ENCODE peak calls at places on chromosomes 7 and 10, in seven cellular contexts. Z is activated CD4-positive, alpha-beta T cell treated with anti-CD3 and anti-CD28 coated beads, Interleukin-2, amount 50 U/mL, for 24 hours; R is posterior cingulate gyrus; C is non-pigmented ciliary epithelial cell; I is neural crest cell; T is brain microvascular endothelial cell; D is GM04504. J is an unnamed sample.

GRCh38 chr7:155021699-155022145 is 18.8 kb upstream of the PAXIP1 start:
- DNase-seq in C (no peak), R (no peak), T (no peak), Z (no peak), D (no peak), I (no peak), J (no peak)

GRCh38 chr7:47384755-47385475 is 197.0 kb downstream of the TNS3 start:
- DNase-seq in T (no peak), R (no peak), I (no peak), D (no peak), Z (no peak), C (no peak), J (no peak)

GRCh38 chr10:131400518-131400917 is 89.0 kb upstream of the TCERG1L start:
- DNase-seq in I (no peak), C (no peak), T (no peak), R (no peak), D (no peak), Z (no peak), J (no peak)

GRCh38 chr10:73774637-73775036 is 7.2 kb upstream of the CHCHD1 start:
- DNase-seq in T (no peak), Z (no peak), R (no peak), I (no peak), C (no peak), D (no peak), J (peak)

GRCh38 chr7:40870108-40870507 is 735.3 kb downstream of the SUGCT start:
- DNase-seq in T (no peak), I (no peak), R (no peak), D (no peak), Z (no peak), C (no peak), J (no peak)

GRCh38 chr10:76257816-76258215 is 826.4 kb downstream of the LRMDA start:
- DNase-seq in C (no peak), Z (no peak), I (no peak), D (no peak), T (no peak), R (no peak), J (no peak)

GRCh38 chr7:51310131-51310583 is 6.5 kb downstream of the COBL start:
- DNase-seq in R (no peak), T (no peak), C (no peak), I (no peak), Z (no peak), D (no peak), J (no peak)

GRCh38 chr7:94748371-94748770 is 92.4 kb upstream of the SGCE start:
- DNase-seq in I (no peak), C (no peak), R (no peak), D (no peak), T (no peak), Z (no peak), J (peak)

GRCh38 chr7:23058412-23059096 is 44.6 kb upstream of the HYCC1 start:
- DNase-seq in T (no peak), C (no peak), R (no peak), D (no peak), Z (no peak), I (no peak), J (no peak)

GRCh38 chr7:20343211-20343610 is 12.5 kb downstream of the ITGB8 start:
- DNase-seq in T (no peak), Z (no peak), C (no peak), I (no peak), R (no peak), D (no peak), J (no peak)

GRCh38 chr10:43925793-43926192 is 277.1 kb upstream of the ZNF32 start:
- DNase-seq in I (no peak), C (no peak), Z (no peak), D (no peak), T (no peak), R (no peak), J (no peak)

GRCh38 chr7:27196287-27196739 is 3.6 kb downstream of the HOXA13 start:
- DNase-seq in R (peak), T (peak), Z (peak), D (no peak), I (peak), C (peak), J (peak)

GRCh38 chr10:125201108-125201524 is 40.8 kb upstream of the CTBP2 start:
- DNase-seq in R (no peak), D (no peak), Z (no peak), T (peak), C (peak), I (no peak), J (peak)

GRCh38 chr7:68321076-68321639 is 1277.1 kb upstream of the AUTS2 start:
- DNase-seq in T (no peak), I (no peak), D (no peak), Z (no peak), C (no peak), R (no peak), J (no peak)